ENCODE peak calls at places on chromosomes 1 and 21, in eight cellular contexts. P, K, X, I, D, Z, G and F are unnamed samples.

GRCh38 chr1:30977105-30977504 is 68.5 kb upstream of the SDC3 start:
- DNase-seq in P (no peak), K (no peak), X (no peak), I (peak; percentile 71), D (no peak), Z (no peak), G (peak; percentile 56), F (no peak)

GRCh38 chr1:42340093-42340492 is 5.1 kb upstream of the FOXJ3 start:
- DNase-seq in P (peak; percentile 68), K (no peak), X (no peak), I (peak; percentile 58), D (no peak), Z (no peak), G (peak; percentile 98), F (no peak)

GRCh38 chr1:227942021-227942715 is 5.6 kb downstream of the WNT9A start:
- DNase-seq in P (peak; percentile 12), K (no peak), X (peak; percentile 31), I (no peak), D (no peak), Z (peak; percentile 48), G (no peak), F (no peak)

GRCh38 chr1:159916240-159917051 is 8.9 kb downstream of the TAGLN2 start:
- DNase-seq in P (no peak), K (no peak), X (no peak), I (peak; percentile 88), D (peak; percentile 95), Z (peak; percentile 40), G (peak; percentile 98), F (no peak)

GRCh38 chr1:3031401-3032221 is 10.3 kb downstream of the ACTRT2 start:
- DNase-seq in P (no peak), K (no peak), X (peak; percentile 39), I (no peak), D (no peak), Z (peak; percentile 46), G (no peak), F (no peak)

GRCh38 chr1:43327549-43328292 is 9.9 kb upstream of the MPL start:
- DNase-seq in P (no peak), K (no peak), X (no peak), I (no peak), D (no peak), Z (peak; percentile 13), G (no peak), F (no peak)

GRCh38 chr1:150516616-150517015 is 1.1 kb downstream of the FALEC start:
- DNase-seq in P (no peak), K (no peak), X (no peak), I (peak; percentile 58), D (no peak), Z (no peak), G (no peak), F (no peak)

GRCh38 chr1:187854457-187854856 is 1025.7 kb downstream of the PLA2G4A start:
- DNase-seq in P (no peak), K (no peak), X (no peak), I (no peak), D (no peak), Z (no peak), G (no peak), F (no peak)

GRCh38 chr1:52520149-52520548 is 32.7 kb downstream of the TUT4 start:
- DNase-seq in P (no peak), K (no peak), X (no peak), I (peak; percentile 40), D (peak; percentile 17), Z (no peak), G (no peak), F (no peak)

GRCh38 chr1:166170726-166171125 is 3.9 kb upstream of the FAM78B start:
- DNase-seq in P (no peak), K (peak; percentile 57), X (no peak), I (no peak), D (no peak), Z (no peak), G (no peak), F (no peak)
- H3K4me1 ChIP-seq in P (no peaks in the 10 kb centered on the region), K (peaks cover 40% of the 10 kb centered on the region), X (no peaks in the 10 kb centered on the region), I (peaks cover 11% of the 10 kb centered on the region), D (peaks cover 6% of the 10 kb centered on the region), Z (peaks cover 8% of the 10 kb centered on the region), G (no peaks in the 10 kb centered on the region), F (no peaks in the 10 kb centered on the region)

GRCh38 chr1:38114231-38114630 is 67.6 kb upstream of the POU3F1 start:
- DNase-seq in P (no peak), K (no peak), X (no peak), I (no peak), D (peak; percentile 17), Z (no peak), G (no peak), F (no peak)
- H3K27ac ChIP-seq in P (no peak overlapping the region), K (no peak overlapping the region), X (no peak overlapping the region), I (no peak overlapping the region), D (no peak overlapping the region), Z (no peak overlapping the region), G (no peak overlapping the region), F (no peak overlapping the region)

DNA sequence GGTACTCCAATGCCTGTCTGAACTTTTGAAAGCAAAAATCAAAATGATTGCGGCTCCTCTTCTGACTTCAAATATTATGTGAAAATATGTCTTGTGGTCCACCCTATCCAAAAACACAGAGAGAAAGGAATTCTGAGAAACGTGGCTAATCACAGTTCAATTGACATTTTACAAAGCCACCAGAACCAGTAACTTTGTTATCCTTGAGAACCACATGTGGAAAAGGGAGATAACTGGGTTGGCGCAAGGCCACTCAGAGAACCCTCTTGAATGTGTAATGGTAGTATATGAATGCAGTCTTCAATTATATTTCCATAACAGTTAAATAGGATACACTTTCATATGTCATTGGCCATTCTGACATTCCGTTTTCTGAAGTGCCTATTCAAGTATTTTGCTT is 1030.0 kb upstream of the TMPRSS15 start:
- DNase-seq in P (no peak), K (no peak), X (no peak), I (no peak), D (no peak), Z (no peak), G (no peak), F (no peak)
- H3K9me3 ChIP-seq in P (no peaks in the 10 kb centered on the region), K (peaks cover 5% of the 10 kb centered on the region), X (no peaks in the 10 kb centered on the region), I (peaks cover 14% of the 10 kb centered on the region), D (no peaks in the 10 kb centered on the region), Z (no peaks in the 10 kb centered on the region), G (no peaks in the 10 kb centered on the region), F (no peaks in the 10 kb centered on the region)

GRCh38 chr1:155968670-155969069 is 9.7 kb downstream of the ARHGEF2 start:
- DNase-seq in P (no peak), K (no peak), X (no peak), I (no peak), D (peak; percentile 63), Z (no peak), G (no peak), F (no peak)
- H3K4me1 ChIP-seq in P (peaks cover 4% of the 10 kb centered on the region), K (peaks cover 21% of the 10 kb centered on the region), X (peaks cover 76% of the 10 kb centered on the region), I (peaks cover 35% of the 10 kb centered on the region), D (peaks cover 39% of the 10 kb centered on the region), Z (peaks cover 69% of the 10 kb centered on the region), G (peaks cover 15% of the 10 kb centered on the region), F (peaks cover 9% of the 10 kb centered on the region)